ENCODE peak calls at places on chromosome 6, in seven cellular contexts. H, S, F, G, C, X and W are unnamed samples.

GRCh38 chr6:131107166-131107565 is 28.1 kb upstream of the AKAP7 start:
- DNase-seq in H (no peak), S (no peak), F (peak; percentile 96), G (no peak), C (no peak), X (no peak), W (no peak)

GRCh38 chr6:41197234-41197633 is 3.7 kb downstream of the TREML2 start:
- DNase-seq in H (no peak), S (no peak), F (no peak), G (no peak), C (no peak), X (no peak), W (no peak)

GRCh38 chr6:24340998-24341934 is 16.6 kb downstream of the DCDC2 start:
- DNase-seq in H (no peak), S (no peak), F (peak; percentile 84), G (no peak), C (no peak), X (no peak), W (no peak)

GRCh38 chr6:13688692-13689196 is 22.9 kb downstream of the RANBP9 start:
- DNase-seq in H (no peak), S (no peak), F (no peak), G (no peak), C (no peak), X (no peak), W (no peak)

GRCh38 chr6:168198302-168199180 is 119.5 kb upstream of the FRMD1 start:
- DNase-seq in H (no peak), S (no peak), F (no peak), G (no peak), C (no peak), X (peak; percentile 24), W (no peak)

GRCh38 chr6:70166088-70166958 is 136.6 kb downstream of the COL9A1 start:
- DNase-seq in H (peak; percentile 61), S (no peak), F (peak; percentile 17), G (peak; percentile 58), C (peak; percentile 3), X (peak; percentile 48), W (peak; percentile 72)

GRCh38 chr6:158649289-158650143 is at the start of gene SYTL3:
- DNase-seq in H (peak; percentile 66), S (no peak), F (peak; percentile 88), G (peak; percentile 54), C (peak; percentile 60), X (peak; percentile 34), W (peak; percentile 86)

GRCh38 chr6:27890351-27891299 is 21.6 kb downstream of the OR2B2 start:
- DNase-seq in H (peak; percentile 58), S (no peak), F (peak; percentile 96), G (peak; percentile 60), C (peak; percentile 60), X (peak; percentile 97), W (peak; percentile 86)

GRCh38 chr6:155013457-155013876 is 18.4 kb downstream of the TIAM2 start:
- DNase-seq in H (no peak), S (no peak), F (no peak), G (no peak), C (no peak), X (no peak), W (no peak)

GRCh38 chr6:125154184-125155135 is 887 bp downstream of the TPD52L1 start:
- DNase-seq in H (peak; percentile 77), S (no peak), F (peak; percentile 48), G (peak; percentile 72), C (no peak), X (no peak), W (peak; percentile 82)

GRCh38 chr6:37515712-37516075 is 16.0 kb upstream of the CCDC167 start:
- DNase-seq in H (no peak), S (no peak), F (no peak), G (no peak), C (no peak), X (no peak), W (no peak)

GRCh38 chr6:46635462-46635861 is 17.2 kb downstream of the CYP39A1 start:
- DNase-seq in H (no peak), S (no peak), F (no peak), G (no peak), C (no peak), X (no peak), W (no peak)

GRCh38 chr6:48423640-48424365 is 312.8 kb upstream of the PTCHD4 start:
- DNase-seq in H (no peak), S (no peak), F (peak; percentile 56), G (no peak), C (no peak), X (no peak), W (no peak)

GRCh38 chr6:123888779-123889513 is 85.3 kb downstream of the NKAIN2 start:
- DNase-seq in H (no peak), S (no peak), F (no peak), G (no peak), C (no peak), X (peak; percentile 69), W (no peak)

GRCh38 chr6:83192456-83192855 is 609 bp downstream of the PGM3 start:
- DNase-seq in H (no peak), S (no peak), F (peak; percentile 31), G (no peak), C (no peak), X (no peak), W (no peak)

GRCh38 chr6:90048191-90048969 is 154.1 kb downstream of the GJA10 start:
- DNase-seq in H (no peak), S (no peak), F (no peak), G (no peak), C (no peak), X (no peak), W (no peak)

GRCh38 chr6:104928141-104928540 is 28.8 kb upstream of the LIN28B start:
- DNase-seq in H (no peak), S (no peak), F (no peak), G (no peak), C (no peak), X (no peak), W (no peak)

GRCh38 chr6:45514454-45514853 is 136.7 kb upstream of the SUPT3H start:
- DNase-seq in H (no peak), S (no peak), F (peak; percentile 30), G (no peak), C (no peak), X (no peak), W (no peak)

GRCh38 chr6:89483111-89483720 is 50.3 kb downstream of the ANKRD6 start:
- DNase-seq in H (no peak), S (peak; percentile 38), F (peak; percentile 80), G (no peak), C (no peak), X (no peak), W (no peak)

GRCh38 chr6:39209360-39209811 is 19.9 kb downstream of the KCNK5 start:
- DNase-seq in H (no peak), S (no peak), F (no peak), G (no peak), C (no peak), X (no peak), W (no peak)

GRCh38 chr6:83546636-83547035 is 34.3 kb downstream of the PRSS35 start:
- DNase-seq in H (no peak), S (no peak), F (peak; percentile 3), G (no peak), C (no peak), X (peak; percentile 61), W (peak; percentile 31)

GRCh38 chr6:142400495-142400894 is 98.7 kb downstream of the ADGRG6 start:
- DNase-seq in H (no peak), S (no peak), F (peak; percentile 77), G (no peak), C (no peak), X (no peak), W (no peak)

GRCh38 chr6:36547646-36548400 is 544 bp upstream of the STK38 start:
- DNase-seq in H (no peak), S (no peak), F (no peak), G (no peak), C (no peak), X (no peak), W (no peak)

GRCh38 chr6:2028457-2029038 is 216.9 kb downstream of the GMDS start:
- DNase-seq in H (no peak), S (no peak), F (no peak), G (no peak), C (no peak), X (no peak), W (no peak)

GRCh38 chr6:256169-256568 is 36.1 kb upstream of the DUSP22 start:
- DNase-seq in H (no peak), S (no peak), F (no peak), G (no peak), C (no peak), X (no peak), W (no peak)

GRCh38 chr6:257774-258173 is 34.5 kb upstream of the DUSP22 start:
- DNase-seq in H (no peak), S (no peak), F (no peak), G (no peak), C (no peak), X (peak; percentile 90), W (no peak)

GRCh38 chr6:255418-256090 is 36.7 kb upstream of the DUSP22 start:
- DNase-seq in H (no peak), S (no peak), F (no peak), G (no peak), C (no peak), X (no peak), W (no peak)

GRCh38 chr6:259901-260508 is 32.3 kb upstream of the DUSP22 start:
- DNase-seq in H (no peak), S (no peak), F (no peak), G (no peak), C (no peak), X (peak; percentile 96), W (no peak)

GRCh38 chr6:257031-257725 is 35.1 kb upstream of the DUSP22 start:
- DNase-seq in H (no peak), S (no peak), F (no peak), G (no peak), C (no peak), X (no peak), W (no peak)
- H3K27ac ChIP-seq in H (no peak overlapping the region), S (no peak overlapping the region), F (no peak overlapping the region), G (no peak overlapping the region), C (no peak overlapping the region), X (peak overlapping the region; percentile 64), W (no peak overlapping the region)

GRCh38 chr6:127346512-127346911 is 3.1 kb upstream of the ECHDC1 start:
- DNase-seq in H (no peak), S (no peak), F (no peak), G (no peak), C (no peak), X (no peak), W (no peak)
- H3K27ac ChIP-seq in H (no peak overlapping the region), S (no peak overlapping the region), F (no peak overlapping the region), G (no peak overlapping the region), C (no peak overlapping the region), X (no peak overlapping the region), W (peak overlapping the region; percentile 55)

GRCh38 chr6:63677282-63677681 is 41.7 kb downstream of the PHF3 start:
- DNase-seq in H (no peak), S (no peak), F (no peak), G (no peak), C (no peak), X (no peak), W (no peak)
- H3K27ac ChIP-seq in H (peak overlapping the region; percentile 11), S (no peak overlapping the region), F (no peak overlapping the region), G (peak overlapping the region; percentile 82), C (no peak overlapping the region), X (no peak overlapping the region), W (no peak overlapping the region)

GRCh38 chr6:167118839-167119238 is 4.1 kb upstream of the CCR6 start:
- DNase-seq in H (no peak), S (no peak), F (no peak), G (no peak), C (no peak), X (no peak), W (no peak)
- H3K27ac ChIP-seq in H (no peak overlapping the region), S (no peak overlapping the region), F (no peak overlapping the region), G (no peak overlapping the region), C (peak overlapping the region; percentile 41), X (no peak overlapping the region), W (no peak overlapping the region)